ENCODE peak calls at places on chromosome 4, in five cellular contexts. V is right cardiac atrium, O is A549, M is pancreas, N is aorta. T is an unnamed sample.

GRCh38 chr4:73870778-73871177 is 1.6 kb downstream of the CXCL1 start:
- DNase-seq in N (no peak), M (no peak), V (no peak), O (no peak), T (no peak)

GRCh38 chr4:67036791-67037190 is 508.5 kb downstream of the CENPC start:
- DNase-seq in V (no peak), N (no peak), O (no peak), M (no peak), T (no peak)

GRCh38 chr4:157128395-157128794 is 52.4 kb downstream of the GLRB start:
- DNase-seq in V (no peak), N (no peak), M (no peak), O (no peak), T (no peak)

GRCh38 chr4:165398570-165398969 is 19.8 kb downstream of the CPE start:
- DNase-seq in M (no peak), O (peak), N (no peak), V (no peak), T (no peak)

GRCh38 chr4:123616970-123617392 is 220.4 kb downstream of the SPRY1 start:
- DNase-seq in M (no peak), V (peak), N (peak), O (no peak), T (peak)

GRCh38 chr4:13248621-13249298 is 235.4 kb downstream of the RAB28 start:
- DNase-seq in M (no peak), N (no peak), V (no peak), O (no peak), T (no peak)

GRCh38 chr4:53866055-53866454 is 198.3 kb downstream of the CHIC2 start:
- DNase-seq in N (no peak), M (no peak), O (no peak), V (no peak), T (no peak)

GRCh38 chr4:20992002-20992401 is 291.7 kb downstream of the PACRGL start:
- DNase-seq in V (no peak), N (no peak), O (no peak), M (no peak), T (peak)

GRCh38 chr4:48436318-48436717 is 46.8 kb upstream of the SLC10A4 start:
- DNase-seq in N (no peak), M (no peak), O (no peak), V (no peak), T (no peak)

GRCh38 chr4:78692815-78693156 is 83.4 kb upstream of the BMP2K start:
- DNase-seq in O (no peak), V (peak), N (no peak), M (no peak), T (no peak)

GRCh38 chr4:174154455-174154854 is 129.0 kb downstream of the FBXO8 start:
- DNase-seq in V (peak), O (peak), M (no peak), N (no peak), T (no peak)

GRCh38 chr4:37434469-37434868 is 189.9 kb downstream of the NWD2 start:
- DNase-seq in O (no peak), M (no peak), N (no peak), V (no peak), T (no peak)

GRCh38 chr4:156516698-156517097 is 454.9 kb downstream of the PDGFC start:
- DNase-seq in N (no peak), O (no peak), M (no peak), V (no peak), T (no peak)

GRCh38 chr4:3729188-3729884 is 36.8 kb upstream of the ADRA2C start:
- DNase-seq in M (no peak), V (no peak), N (peak), O (no peak), T (no peak)

GRCh38 chr4:141027421-141027820 is 105.8 kb downstream of the RNF150 start:
- DNase-seq in V (no peak), O (no peak), N (no peak), M (no peak), T (no peak)

GRCh38 chr4:132328761-132329160 is 820.3 kb upstream of the PCDH10 start:
- DNase-seq in N (no peak), M (no peak), V (no peak), O (no peak), T (no peak)

GRCh38 chr4:74433541-74434172 is 11.3 kb upstream of the AREG start:
- DNase-seq in N (no peak), V (no peak), O (no peak), M (no peak), T (no peak)

GRCh38 chr4:3483471-3483921 is 20.4 kb downstream of the DOK7 start:
- DNase-seq in M (no peak), N (peak), V (peak), O (no peak), T (no peak)

GRCh38 chr4:126839066-126839465 is 793.7 kb upstream of the INTU start:
- DNase-seq in V (no peak), M (no peak), O (no peak), N (no peak), T (no peak)

GRCh38 chr4:108155373-108155772 is 13.4 kb downstream of the LEF1 start:
- DNase-seq in V (no peak), N (no peak), M (no peak), O (no peak), T (no peak)

GRCh38 chr4:77631276-77631675 is 25.7 kb downstream of the CXCL13 start:
- DNase-seq in O (no peak), M (no peak), V (no peak), N (no peak), T (peak)

GRCh38 chr4:8610858-8611610 is 18.5 kb downstream of the CPZ start:
- DNase-seq in N (no peak), O (no peak), V (peak), M (no peak), T (no peak)

GRCh38 chr4:129092636-129093172 is 635 bp downstream of the SCLT1 start:
- DNase-seq in M (no peak), O (no peak), V (no peak), N (no peak), T (no peak)

GRCh38 chr4:94349193-94349592 is 6.6 kb upstream of the HPGDS start:
- DNase-seq in N (no peak), V (no peak), M (no peak), O (no peak), T (no peak)

DNA sequence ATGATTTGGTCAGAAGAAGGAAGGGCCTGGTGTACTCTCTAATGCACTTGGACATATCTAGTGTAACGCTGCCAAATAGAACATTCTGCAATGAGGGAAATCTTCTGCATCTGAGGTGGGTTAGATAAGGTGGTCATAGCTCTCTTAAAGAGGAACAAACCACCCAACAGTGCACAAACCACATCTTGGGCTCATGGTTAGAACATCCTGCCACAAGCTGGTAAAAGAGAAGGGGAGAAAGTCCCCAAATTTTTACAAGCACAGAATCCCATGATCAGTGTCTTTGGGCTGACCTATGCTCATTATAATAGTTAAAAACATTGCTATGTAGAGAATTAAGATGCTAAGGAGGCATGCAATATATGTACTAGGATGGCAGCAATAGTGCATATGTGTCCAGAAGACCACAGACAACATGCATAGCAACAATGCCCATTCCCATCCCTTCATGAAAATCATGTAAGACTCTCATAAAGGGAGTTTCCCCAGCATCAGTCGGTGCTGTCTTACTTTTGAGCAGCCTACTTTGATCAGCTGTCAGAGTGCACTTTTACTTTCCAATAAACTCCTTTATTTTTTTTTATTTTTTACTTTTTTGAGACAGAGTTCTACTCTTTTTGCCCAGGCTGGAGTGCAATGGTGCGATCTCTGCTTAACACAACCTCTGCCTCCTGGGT is 99.7 kb upstream of the SLC7A11 start:
- DNase-seq in M (no peak), O (no peak), V (no peak), N (no peak), T (no peak)
- H3K27ac ChIP-seq in M (no peak), O (no peak), V (no peak), N (no peak), T (no peak)

GRCh38 chr4:85570388-85570787 is 95.4 kb downstream of the ARHGAP24 start:
- DNase-seq in N (no peak), M (no peak), V (no peak), O (no peak), T (no peak)
- H3K4me3 ChIP-seq in N (no peak), M (no peak), V (no peak), O (no peak), T (no peak)

GRCh38 chr4:80125252-80126177 is 52.5 kb upstream of the ANTXR2 start:
- DNase-seq in V (no peak), N (no peak), M (no peak), O (no peak), T (peak)
- H3K27ac ChIP-seq in V (no peak), N (no peak), M (no peak), O (peak), T (no peak)

DNA sequence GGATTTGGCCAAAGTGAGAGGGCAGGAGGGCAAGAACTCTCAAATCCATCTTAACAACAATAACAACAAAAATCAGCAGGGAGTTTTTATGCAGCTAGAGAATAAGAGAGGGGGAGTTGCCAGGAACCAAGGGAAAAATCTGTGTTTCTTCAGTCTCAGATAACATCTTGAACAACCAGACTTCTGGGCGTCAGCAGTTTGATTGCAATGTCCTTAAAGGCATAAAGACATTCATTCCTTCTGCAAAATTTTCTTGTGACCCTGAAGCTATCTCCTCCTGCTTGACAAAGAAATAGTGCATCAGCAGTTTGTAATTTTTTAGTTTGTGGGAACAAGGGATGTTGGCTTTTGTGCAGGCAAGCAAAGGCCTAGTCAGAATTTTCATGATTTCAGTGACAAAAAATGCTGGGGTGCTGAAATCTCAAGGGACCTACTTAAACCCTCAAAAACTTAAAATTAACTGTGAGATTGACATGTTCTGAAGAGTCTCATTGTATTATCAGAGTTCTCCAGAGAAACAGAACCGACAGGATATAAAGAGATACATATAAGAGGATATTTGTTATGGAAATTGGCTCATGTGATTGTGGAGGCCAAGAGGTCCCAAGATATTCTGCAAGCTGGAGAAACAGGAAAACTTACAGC is 125.8 kb upstream of the UNC5C start:
- DNase-seq in N (no peak), V (no peak), O (no peak), M (no peak), T (no peak)
- H3K4me3 ChIP-seq in N (no peak), V (no peak), O (no peak), M (no peak), T (no peak)

GRCh38 chr4:76178296-76178695 is 30.1 kb upstream of the NUP54 start:
- DNase-seq in N (no peak), M (no peak), O (no peak), V (no peak), T (no peak)

GRCh38 chr4:76179398-76180318 is 31.5 kb upstream of the NUP54 start:
- DNase-seq in O (peak), V (peak), N (peak), M (peak), T (peak)

GRCh38 chr4:76177709-76178108 is 29.5 kb upstream of the NUP54 start:
- DNase-seq in M (no peak), N (no peak), V (no peak), O (no peak), T (no peak)

GRCh38 chr4:76175336-76175735 is 27.1 kb upstream of the NUP54 start:
- DNase-seq in V (no peak), O (no peak), M (no peak), N (no peak), T (no peak)

DNA sequence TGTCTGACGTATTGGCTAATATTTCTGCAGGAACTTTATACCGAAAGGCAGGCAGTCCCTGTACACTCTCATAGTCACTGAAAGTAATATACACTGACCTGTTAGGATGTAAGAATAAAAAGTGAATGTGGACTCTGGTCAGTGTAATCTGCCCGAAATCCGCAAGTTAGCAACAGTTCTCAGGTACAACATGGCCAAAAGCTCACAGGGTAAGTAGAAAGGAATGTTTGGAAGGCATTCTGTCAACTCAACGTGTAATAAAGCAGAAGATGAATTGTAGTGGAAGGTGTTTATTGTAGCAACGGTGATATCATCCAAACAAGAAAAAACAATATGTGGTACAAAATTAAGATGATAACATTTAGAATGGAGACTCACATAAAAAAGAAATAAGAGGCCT is 26.0 kb upstream of the NUP54 start:
- DNase-seq in O (no peak), V (no peak), N (no peak), M (no peak), T (no peak)
- H3K27ac ChIP-seq in O (no peak), V (no peak), N (no peak), M (peak), T (no peak)

GRCh38 chr4:1550122-1551070 is 133.7 kb downstream of the FAM53A start:
- DNase-seq in V (peak), O (no peak), M (peak), N (no peak), T (no peak)

GRCh38 chr4:1551211-1551610 is 132.9 kb downstream of the FAM53A start:
- DNase-seq in N (no peak), M (no peak), V (no peak), O (no peak), T (no peak)

GRCh38 chr4:1553365-1553764 is 130.7 kb downstream of the FAM53A start:
- DNase-seq in N (no peak), O (no peak), V (no peak), M (no peak), T (no peak)

GRCh38 chr4:1554246-1554875 is 129.8 kb downstream of the FAM53A start:
- DNase-seq in M (no peak), O (no peak), N (no peak), V (no peak), T (no peak)

GRCh38 chr4:1552451-1552850 is 131.7 kb downstream of the FAM53A start:
- DNase-seq in M (no peak), N (no peak), V (no peak), O (no peak), T (no peak)
- H3K4me3 ChIP-seq in M (no peak), N (no peak), V (no peak), O (no peak), T (no peak)

DNA sequence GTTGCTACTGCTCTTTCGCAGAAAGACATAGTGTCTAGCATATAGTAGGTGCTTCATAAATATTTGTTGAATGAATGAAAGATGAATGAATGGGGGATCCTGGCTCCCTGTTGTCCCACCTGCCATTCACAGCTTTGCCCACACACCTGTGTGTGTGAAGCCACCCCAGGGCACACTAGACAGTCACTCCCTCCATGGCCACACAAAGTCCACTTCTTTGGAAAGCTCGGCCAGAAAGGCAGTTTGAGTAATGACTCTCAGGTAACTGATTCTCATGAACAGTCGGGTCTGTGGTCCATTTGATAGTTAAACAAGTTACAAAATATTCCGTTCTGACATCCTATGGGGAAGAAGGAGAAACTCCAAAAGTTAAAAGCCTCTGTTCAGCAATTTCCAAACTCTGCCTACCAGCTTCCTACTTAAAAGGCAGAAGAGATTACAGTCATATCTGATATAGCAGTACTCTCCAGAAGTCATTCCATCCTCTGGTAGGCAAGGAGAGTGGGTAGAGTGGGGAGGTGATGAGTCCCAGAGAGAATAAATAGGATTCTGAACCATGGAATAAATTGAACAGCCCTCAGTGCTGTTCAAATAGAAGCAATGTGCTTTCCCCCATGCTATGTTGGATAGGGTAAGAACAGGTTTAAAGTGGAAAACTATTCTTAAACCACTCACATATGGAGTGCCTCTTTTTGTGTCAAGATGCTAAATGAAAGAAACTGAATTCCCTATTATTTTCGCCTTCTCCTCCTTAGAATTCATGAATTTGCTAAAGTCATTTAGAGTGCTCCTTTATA is 204.9 kb upstream of the GALNT7 start:
- DNase-seq in O (no peak), N (no peak), M (no peak), V (no peak), T (no peak)
- H3K27ac ChIP-seq in O (peak), N (no peak), M (no peak), V (no peak), T (peak)

GRCh38 chr4:159242427-159242826 is 139.5 kb downstream of the RAPGEF2 start:
- DNase-seq in O (no peak), N (no peak), V (no peak), M (no peak), T (no peak)

GRCh38 chr4:159238631-159239030 is 135.8 kb downstream of the RAPGEF2 start:
- DNase-seq in O (no peak), V (no peak), M (no peak), N (no peak), T (no peak)

GRCh38 chr4:159239534-159239933 is 136.7 kb downstream of the RAPGEF2 start:
- DNase-seq in V (no peak), O (no peak), N (no peak), M (no peak), T (no peak)

GRCh38 chr4:159237975-159238374 is 135.1 kb downstream of the RAPGEF2 start:
- DNase-seq in V (no peak), O (no peak), N (no peak), M (no peak), T (no peak)

DNA sequence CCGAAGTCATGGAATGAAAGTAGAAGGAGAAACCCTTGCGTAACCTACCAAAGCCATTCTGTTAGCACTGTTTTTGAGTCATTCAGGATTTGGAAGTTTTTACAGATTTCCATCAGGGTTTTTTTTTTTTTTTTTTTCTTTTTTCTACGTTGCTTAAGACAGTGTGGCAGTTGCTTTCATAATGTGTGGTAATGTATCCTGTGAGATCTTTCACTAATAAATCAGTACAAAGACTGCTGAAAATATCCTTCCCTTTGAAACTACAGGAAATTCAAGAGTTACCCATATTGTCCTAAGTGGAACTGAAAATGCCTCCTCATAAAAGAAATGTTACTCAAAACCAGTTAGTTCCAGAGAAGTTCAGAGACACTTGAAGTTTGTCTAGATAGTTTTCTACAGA is 137.8 kb downstream of the RAPGEF2 start:
- DNase-seq in V (no peak), O (no peak), N (no peak), M (no peak), T (no peak)
- H3K4me3 ChIP-seq in V (no peak), O (no peak), N (no peak), M (no peak), T (no peak)

T was measured in transverse colon.